ENCODE peak calls at places on chromosome 20, in ten cellular contexts. I is stomach, P is transverse colon, Y is colonic mucosa, K is upper lobe of right lung, A is K562, T is uterus, Q is heart left ventricle, J is tibial artery, E is fibroblast of lung. O is an unnamed sample.

GRCh38 chr20:6069669-6070068 is 15.8 kb upstream of the LRRN4 start:
- DNase-seq in E (no peak), A (no peak), P (no peak), Q (no peak), T (no peak), K (no peak), J (no peak), I (no peak), Y (no peak), O (no peak)

GRCh38 chr20:63272105-63273078 is at the start of gene ARFGAP1:
- DNase-seq in K (peak; percentile 96), I (peak; percentile 92), E (peak; percentile 84), A (peak; percentile 95), T (peak; percentile 90), P (peak; percentile 92), Y (peak; percentile 89), J (peak; percentile 93), Q (peak; percentile 94), O (peak; percentile 89)

GRCh38 chr20:45629496-45630100 is at the start of gene WFDC10A:
- DNase-seq in J (peak; percentile 66), K (no peak), I (peak; percentile 44), Y (peak; percentile 54), Q (no peak), T (no peak), P (peak; percentile 47), E (peak; percentile 47), A (peak; percentile 58), O (no peak)

GRCh38 chr20:19254956-19255355 is 42.5 kb downstream of the SLC24A3 start:
- DNase-seq in P (no peak), I (no peak), Q (no peak), A (no peak), J (no peak), T (no peak), Y (no peak), E (no peak), K (no peak), O (no peak)

GRCh38 chr20:17633221-17633849 is 48.7 kb downstream of the RRBP1 start:
- DNase-seq in P (no peak), Q (no peak), T (no peak), Y (no peak), K (no peak), A (no peak), E (no peak), J (no peak), I (no peak), O (no peak)

GRCh38 chr20:51528263-51529026 is 14.1 kb downstream of the NFATC2 start:
- DNase-seq in T (no peak), A (no peak), J (no peak), P (no peak), K (no peak), E (no peak), I (no peak), Q (no peak), Y (no peak), O (no peak)

GRCh38 chr20:1448081-1448627 is 18.5 kb downstream of the NSFL1C start:
- DNase-seq in P (no peak), Q (no peak), K (no peak), A (no peak), T (no peak), I (no peak), J (no peak), Y (no peak), E (no peak), O (no peak)

GRCh38 chr20:45857836-45858250 is 429 bp downstream of the ZSWIM3 start:
- DNase-seq in A (peak; percentile 81), P (no peak), J (no peak), T (no peak), I (no peak), Q (no peak), K (no peak), E (no peak), Y (no peak), O (no peak)

GRCh38 chr20:39778847-39779641 is 816.9 kb downstream of the DHX35 start:
- DNase-seq in Q (no peak), I (no peak), Y (no peak), J (no peak), P (no peak), K (no peak), E (peak; percentile 15), A (no peak), T (no peak), O (no peak)

GRCh38 chr20:45041464-45042337 is 59.2 kb downstream of the KCNS1 start:
- DNase-seq in J (no peak), T (no peak), K (no peak), E (peak; percentile 37), Y (peak; percentile 25), A (no peak), P (peak; percentile 14), I (no peak), Q (no peak), O (no peak)

DNA sequence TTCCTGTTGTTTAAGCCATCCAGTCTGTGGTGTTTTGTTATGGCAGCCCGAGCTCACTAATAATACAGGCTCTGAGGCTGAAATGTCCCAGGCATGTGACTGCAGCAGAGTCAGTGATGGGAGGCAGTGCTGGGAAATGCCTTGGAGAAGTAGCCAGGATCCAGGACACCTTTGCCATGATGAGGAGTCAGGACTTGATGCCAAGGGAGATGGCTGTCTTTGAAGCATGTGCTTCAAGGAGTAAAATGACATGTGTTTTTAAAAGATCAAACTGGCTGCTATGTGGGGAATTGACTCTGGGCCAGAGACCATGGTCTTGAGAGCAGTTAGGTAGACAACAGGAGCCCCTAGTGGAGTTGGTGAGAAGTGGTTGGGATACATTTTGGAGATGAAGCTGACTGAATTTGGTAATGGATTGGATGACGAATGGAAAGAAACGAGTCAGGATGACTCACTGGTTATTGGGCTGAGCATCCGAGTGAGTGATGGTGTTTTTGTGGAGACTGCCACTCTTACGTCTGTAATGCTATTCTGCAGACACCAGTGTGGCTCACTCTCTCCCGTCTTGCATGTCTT is 322.2 kb downstream of the PLCB1 start:
- DNase-seq in Q (no peak), I (no peak), E (peak; percentile 88), P (no peak), Y (no peak), A (no peak), K (no peak), J (no peak), T (no peak), O (no peak)
- TF ChIP-seq CTCF in Q (peak; percentile 40), I (no peak), E (peak; percentile 71), P (no peak), Y (no peak), A (no peak), K (peak; percentile 16), J (no peak), T (no peak), O (no peak)

DNA sequence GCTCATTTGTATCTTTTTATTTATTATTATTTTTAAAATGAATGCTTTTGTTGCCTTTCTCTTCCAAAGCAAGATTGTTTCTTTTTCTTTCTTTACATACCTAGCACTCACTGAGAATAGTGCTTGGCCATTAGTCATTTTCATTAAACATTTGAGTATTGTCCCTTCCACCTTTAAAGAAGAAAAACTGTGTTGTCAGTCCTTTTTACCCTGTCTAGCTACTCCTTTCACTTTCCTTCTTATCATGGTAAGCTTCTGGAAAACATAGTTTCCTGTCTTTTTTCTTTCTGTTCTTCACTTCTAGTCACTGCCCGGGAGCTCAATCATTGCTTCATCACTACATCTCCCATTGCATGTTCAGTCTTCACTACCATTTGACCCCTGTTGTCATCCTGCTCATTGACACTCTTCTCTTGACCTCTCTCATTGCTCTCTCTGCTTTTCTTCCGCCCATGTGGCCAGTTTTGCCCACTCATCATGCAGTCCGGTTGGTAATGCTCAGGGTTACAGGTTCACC is 12.2 kb downstream of the VAPB start:
- DNase-seq in Q (no peak), I (no peak), E (no peak), A (no peak), T (no peak), J (no peak), P (no peak), K (no peak), Y (no peak), O (no peak)
- H3K4me1 ChIP-seq in Q (peaks cover 3% of the 10 kb centered on the region), I (peaks cover 52% of the 10 kb centered on the region), E (no peaks in the 10 kb centered on the region), A (peaks cover 9% of the 10 kb centered on the region), T (no peaks in the 10 kb centered on the region), J (peaks cover 51% of the 10 kb centered on the region), P (no peaks in the 10 kb centered on the region), K (peaks cover 25% of the 10 kb centered on the region), Y (no peaks in the 10 kb centered on the region), O (peaks cover 41% of the 10 kb centered on the region)

DNA sequence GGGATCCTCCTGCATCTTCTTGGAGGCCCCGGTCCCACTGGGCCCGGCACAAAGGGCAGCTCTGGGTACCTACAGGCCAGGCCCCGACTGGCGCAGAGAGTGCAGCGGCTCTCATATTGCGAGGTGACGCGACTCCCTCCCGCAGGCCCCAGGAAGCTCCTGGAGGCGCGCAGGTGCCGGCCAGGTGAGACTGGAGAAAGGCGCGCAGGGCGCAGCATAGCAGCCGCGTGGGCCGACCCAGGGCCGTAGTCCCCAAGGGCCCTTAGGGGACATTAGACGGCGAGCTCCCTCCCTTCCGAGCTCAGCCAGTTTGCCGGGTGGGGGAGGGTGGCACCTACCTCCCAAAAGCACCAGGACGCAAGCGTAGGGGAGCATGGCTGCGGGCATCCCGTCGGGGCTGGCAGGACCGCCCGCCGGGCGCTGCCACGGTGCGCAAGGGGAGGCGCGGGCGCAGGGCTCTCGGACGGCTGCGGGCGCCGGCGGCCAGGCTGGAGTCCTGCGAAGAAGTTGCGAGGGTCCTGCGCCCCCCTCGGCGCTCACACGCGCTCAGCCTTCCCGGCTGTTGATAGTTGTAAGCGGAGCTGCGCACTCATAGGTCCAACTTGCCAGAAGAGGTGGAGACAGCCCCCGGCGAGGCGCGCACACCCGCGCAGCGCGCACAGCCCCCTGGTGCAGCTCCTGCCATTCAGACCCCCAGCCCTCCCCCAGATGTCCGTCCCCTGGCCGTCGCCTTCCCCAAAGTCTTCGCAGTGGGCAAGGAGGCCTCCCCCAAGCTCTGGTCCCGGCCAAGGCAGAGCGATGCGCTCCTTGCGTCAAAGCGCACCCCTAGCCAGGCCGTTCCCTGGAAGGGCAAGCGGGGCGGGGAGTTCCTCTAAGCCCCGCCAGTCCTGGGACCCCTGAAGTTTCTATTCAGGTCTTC is 619 bp downstream of the APCDD1L start:
- DNase-seq in T (no peak), E (peak; percentile 38), J (no peak), Y (no peak), I (no peak), P (no peak), A (no peak), Q (no peak), K (no peak), O (no peak)
- H3K4me3 ChIP-seq in T (peak overlapping the region; percentile 18), E (peak overlapping the region; percentile 21), J (peak overlapping the region; percentile 48), Y (peak overlapping the region; percentile 5), I (peak overlapping the region; percentile 20), P (peak overlapping the region; percentile 36), A (no peak overlapping the region), Q (peak overlapping the region; percentile 14), K (no peak overlapping the region), O (no peak overlapping the region)

GRCh38 chr20:20594171-20594530 is 118.3 kb downstream of the RALGAPA2 start:
- DNase-seq in E (peak; percentile 73), Q (no peak), A (no peak), T (no peak), I (no peak), K (no peak), Y (no peak), P (no peak), J (no peak), O (no peak)

DNA sequence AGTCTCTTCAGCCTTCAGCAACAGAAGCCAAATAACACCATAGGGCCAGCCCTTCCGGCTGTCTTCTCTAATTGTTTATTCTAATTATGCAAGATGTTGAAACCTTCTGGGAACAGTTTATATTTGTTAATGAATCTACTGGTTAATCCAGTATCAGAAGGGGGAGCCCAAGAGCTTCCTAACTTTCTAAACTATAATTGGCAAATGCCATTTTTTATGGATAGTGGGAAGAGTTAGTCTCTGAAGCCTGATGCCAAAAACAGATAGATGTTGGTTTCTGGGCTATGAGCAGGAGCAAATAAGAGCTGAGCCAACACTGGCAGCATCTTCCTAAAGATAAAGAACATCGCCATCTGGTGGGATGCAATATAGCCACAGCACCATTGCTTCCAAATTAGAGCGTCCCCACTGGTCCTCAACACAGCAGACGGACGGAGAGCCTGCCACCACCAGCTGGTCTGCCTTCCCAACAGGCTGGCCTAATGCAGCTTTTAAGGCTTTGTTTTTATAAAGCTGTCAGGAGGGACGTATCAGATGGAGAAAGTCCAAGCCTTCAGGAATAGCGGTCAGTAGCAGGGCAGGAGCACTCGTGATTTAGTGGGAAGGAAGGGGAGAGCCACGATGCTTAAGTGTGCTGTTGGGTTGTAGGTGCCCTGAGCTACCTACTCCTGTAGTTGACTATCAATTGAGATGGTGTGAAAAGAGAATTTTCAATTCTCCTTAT is 118.8 kb downstream of the RALGAPA2 start:
- DNase-seq in J (no peak), I (no peak), Q (no peak), K (no peak), Y (no peak), E (peak; percentile 89), A (peak; percentile 24), T (no peak), P (no peak), O (no peak)
- TF ChIP-seq CTCF in J (no peak), I (no peak), Q (peak; percentile 29), K (peak; percentile 59), Y (no peak), E (peak; percentile 74), A (peak; percentile 84), T (peak; percentile 12), P (peak; percentile 28), O (no peak)